ENCODE peak calls at places on chromosomes 11 and 22, in six cellular contexts. One of them, this sample, is unnamed.

GRCh38 chr22:47129902-47130301 is 367.5 kb downstream of the TBC1D22A start:
- DNase-seq in trophoblast cell: peak
- DNase-seq in neuronal stem cell: no peak
- DNase-seq in IMR-90: no peak
- DNase-seq in mesenchymal stem cell: no peak
- DNase-seq in H1: no peak
- DNase-seq in this sample: no peak

GRCh38 chr11:110003426-110003825 is 89.8 kb upstream of the ZC3H12C start:
- DNase-seq in mesenchymal stem cell: no peak
- DNase-seq in H1: no peak
- DNase-seq in trophoblast cell: no peak
- DNase-seq in IMR-90: no peak
- DNase-seq in neuronal stem cell: no peak
- DNase-seq in this sample: no peak

GRCh38 chr11:2929880-2930704 is 872 bp upstream of the PHLDA2 start:
- DNase-seq in IMR-90: peak
- DNase-seq in H1: peak
- DNase-seq in mesenchymal stem cell: peak
- DNase-seq in neuronal stem cell: peak
- DNase-seq in trophoblast cell: peak
- DNase-seq in this sample: peak

GRCh38 chr22:34638128-34638527 is 427.8 kb upstream of the ISX start:
- DNase-seq in neuronal stem cell: no peak
- DNase-seq in IMR-90: no peak
- DNase-seq in H1: no peak
- DNase-seq in mesenchymal stem cell: no peak
- DNase-seq in trophoblast cell: no peak
- DNase-seq in this sample: no peak

GRCh38 chr11:69636512-69636866 is 4.5 kb upstream of the CCND1 start:
- DNase-seq in H1: peak
- DNase-seq in trophoblast cell: no peak
- DNase-seq in neuronal stem cell: peak
- DNase-seq in IMR-90: peak
- DNase-seq in mesenchymal stem cell: peak
- DNase-seq in this sample: peak

GRCh38 chr22:43432883-43433415 is 21.1 kb downstream of the MPPED1 start:
- DNase-seq in neuronal stem cell: no peak
- DNase-seq in IMR-90: no peak
- DNase-seq in trophoblast cell: no peak
- DNase-seq in H1: no peak
- DNase-seq in mesenchymal stem cell: no peak
- DNase-seq in this sample: no peak

GRCh38 chr22:31917227-31917921 is 27.0 kb upstream of the YWHAH start:
- DNase-seq in mesenchymal stem cell: no peak
- DNase-seq in IMR-90: no peak
- DNase-seq in H1: no peak
- DNase-seq in neuronal stem cell: no peak
- DNase-seq in trophoblast cell: no peak
- DNase-seq in this sample: no peak

GRCh38 chr11:33874910-33875490 is 16.9 kb downstream of the LMO2 start:
- DNase-seq in mesenchymal stem cell: no peak
- DNase-seq in H1: no peak
- DNase-seq in neuronal stem cell: no peak
- DNase-seq in IMR-90: no peak
- DNase-seq in trophoblast cell: no peak
- DNase-seq in this sample: no peak

GRCh38 chr11:131038597-131038996 is 122.3 kb upstream of the SNX19 start:
- DNase-seq in mesenchymal stem cell: peak
- DNase-seq in trophoblast cell: peak
- DNase-seq in IMR-90: no peak
- DNase-seq in H1: no peak
- DNase-seq in neuronal stem cell: no peak
- DNase-seq in this sample: no peak

GRCh38 chr11:114289779-114290178 is 6.4 kb upstream of the NNMT start:
- DNase-seq in neuronal stem cell: no peak
- DNase-seq in trophoblast cell: no peak
- DNase-seq in mesenchymal stem cell: no peak
- DNase-seq in IMR-90: no peak
- DNase-seq in H1: no peak
- DNase-seq in this sample: no peak

GRCh38 chr22:23242473-23243001 is 62.2 kb downstream of the BCR start:
- DNase-seq in neuronal stem cell: peak
- DNase-seq in mesenchymal stem cell: peak
- DNase-seq in trophoblast cell: no peak
- DNase-seq in IMR-90: peak
- DNase-seq in H1: peak
- DNase-seq in this sample: peak

GRCh38 chr11:47979378-47980092 is 824 bp upstream of the PTPRJ start:
- DNase-seq in H1: peak
- DNase-seq in IMR-90: no peak
- DNase-seq in trophoblast cell: no peak
- DNase-seq in mesenchymal stem cell: peak
- DNase-seq in neuronal stem cell: peak
- DNase-seq in this sample: peak

GRCh38 chr11:134512061-134512460 is 100.0 kb upstream of the B3GAT1 start:
- DNase-seq in trophoblast cell: no peak
- DNase-seq in H1: no peak
- DNase-seq in mesenchymal stem cell: no peak
- DNase-seq in IMR-90: no peak
- DNase-seq in neuronal stem cell: no peak
- DNase-seq in this sample: no peak

GRCh38 chr22:30295576-30295975 is 6.3 kb upstream of the CASTOR1 start:
- DNase-seq in IMR-90: no peak
- DNase-seq in mesenchymal stem cell: no peak
- DNase-seq in trophoblast cell: no peak
- DNase-seq in H1: no peak
- DNase-seq in neuronal stem cell: no peak
- DNase-seq in this sample: no peak

GRCh38 chr11:120043323-120043945 is 94.5 kb downstream of the TRIM29 start:
- DNase-seq in trophoblast cell: no peak
- DNase-seq in mesenchymal stem cell: no peak
- DNase-seq in IMR-90: no peak
- DNase-seq in H1: peak
- DNase-seq in neuronal stem cell: no peak
- DNase-seq in this sample: peak

GRCh38 chr11:111426615-111427014 is 47.5 kb upstream of the POU2AF1 start:
- DNase-seq in neuronal stem cell: no peak
- DNase-seq in IMR-90: no peak
- DNase-seq in H1: no peak
- DNase-seq in trophoblast cell: no peak
- DNase-seq in mesenchymal stem cell: no peak
- DNase-seq in this sample: no peak

GRCh38 chr11:20962581-20962980 is 293.2 kb downstream of the NELL1 start:
- DNase-seq in H1: no peak
- DNase-seq in mesenchymal stem cell: no peak
- DNase-seq in neuronal stem cell: no peak
- DNase-seq in IMR-90: no peak
- DNase-seq in trophoblast cell: no peak
- DNase-seq in this sample: no peak

GRCh38 chr11:8719260-8720190 is 36.9 kb downstream of the RPL27A start:
- DNase-seq in H1: no peak
- DNase-seq in mesenchymal stem cell: peak
- DNase-seq in IMR-90: peak
- DNase-seq in neuronal stem cell: no peak
- DNase-seq in trophoblast cell: peak
- DNase-seq in this sample: no peak

GRCh38 chr11:128297111-128297651 is 290.2 kb downstream of the ETS1 start:
- DNase-seq in mesenchymal stem cell: peak
- DNase-seq in IMR-90: peak
- DNase-seq in H1: no peak
- DNase-seq in trophoblast cell: no peak
- DNase-seq in neuronal stem cell: no peak
- DNase-seq in this sample: no peak

GRCh38 chr22:29216873-29217666 is 11.4 kb downstream of the EMID1 start:
- DNase-seq in trophoblast cell: no peak
- DNase-seq in mesenchymal stem cell: peak
- DNase-seq in neuronal stem cell: no peak
- DNase-seq in H1: no peak
- DNase-seq in IMR-90: peak
- DNase-seq in this sample: peak

GRCh38 chr11:16812274-16812673 is 73.8 kb downstream of the C11orf58 start:
- DNase-seq in trophoblast cell: no peak
- DNase-seq in IMR-90: no peak
- DNase-seq in H1: no peak
- DNase-seq in mesenchymal stem cell: no peak
- DNase-seq in neuronal stem cell: peak
- DNase-seq in this sample: no peak

GRCh38 chr22:19755722-19756287 is 4.8 kb upstream of the TBX1 start:
- DNase-seq in H1: no peak
- DNase-seq in IMR-90: no peak
- DNase-seq in neuronal stem cell: no peak
- DNase-seq in trophoblast cell: no peak
- DNase-seq in mesenchymal stem cell: no peak
- DNase-seq in this sample: no peak

GRCh38 chr11:40391679-40392078 is 1067.8 kb downstream of the LRRC4C start:
- DNase-seq in neuronal stem cell: no peak
- DNase-seq in mesenchymal stem cell: no peak
- DNase-seq in trophoblast cell: no peak
- DNase-seq in H1: no peak
- DNase-seq in IMR-90: no peak
- DNase-seq in this sample: no peak

GRCh38 chr11:120645639-120646038 is 134.1 kb downstream of the GRIK4 start:
- DNase-seq in IMR-90: no peak
- DNase-seq in trophoblast cell: no peak
- DNase-seq in mesenchymal stem cell: peak
- DNase-seq in H1: peak
- DNase-seq in neuronal stem cell: peak
- DNase-seq in this sample: peak

GRCh38 chr11:73230276-73230875 is 12.3 kb downstream of the P2RY2 start:
- DNase-seq in H1: no peak
- DNase-seq in neuronal stem cell: no peak
- DNase-seq in mesenchymal stem cell: no peak
- DNase-seq in trophoblast cell: no peak
- DNase-seq in IMR-90: no peak
- DNase-seq in this sample: no peak

GRCh38 chr22:43090130-43090789 is 1.1 kb upstream of the TTLL1 start:
- DNase-seq in IMR-90: peak
- DNase-seq in neuronal stem cell: no peak
- DNase-seq in H1: no peak
- DNase-seq in trophoblast cell: peak
- DNase-seq in mesenchymal stem cell: peak
- DNase-seq in this sample: no peak

GRCh38 chr11:103805688-103806009 is 230.8 kb upstream of the DDI1 start:
- DNase-seq in neuronal stem cell: no peak
- DNase-seq in H1: no peak
- DNase-seq in trophoblast cell: no peak
- DNase-seq in mesenchymal stem cell: no peak
- DNase-seq in IMR-90: no peak
- DNase-seq in this sample: no peak

GRCh38 chr11:12100886-12101285 is 9.5 kb upstream of the MICAL2 start:
- DNase-seq in trophoblast cell: no peak
- DNase-seq in IMR-90: no peak
- DNase-seq in mesenchymal stem cell: no peak
- DNase-seq in H1: no peak
- DNase-seq in neuronal stem cell: no peak
- DNase-seq in this sample: no peak

GRCh38 chr22:39152511-39153219 is at the start of gene CBX7:
- DNase-seq in mesenchymal stem cell: peak
- DNase-seq in IMR-90: peak
- DNase-seq in H1: peak
- DNase-seq in trophoblast cell: peak
- DNase-seq in neuronal stem cell: peak
- DNase-seq in this sample: peak

GRCh38 chr11:117860139-117860538 is 16.3 kb downstream of the FXYD6 start:
- DNase-seq in trophoblast cell: no peak
- DNase-seq in mesenchymal stem cell: no peak
- DNase-seq in H1: no peak
- DNase-seq in IMR-90: no peak
- DNase-seq in neuronal stem cell: no peak
- DNase-seq in this sample: no peak

DNA sequence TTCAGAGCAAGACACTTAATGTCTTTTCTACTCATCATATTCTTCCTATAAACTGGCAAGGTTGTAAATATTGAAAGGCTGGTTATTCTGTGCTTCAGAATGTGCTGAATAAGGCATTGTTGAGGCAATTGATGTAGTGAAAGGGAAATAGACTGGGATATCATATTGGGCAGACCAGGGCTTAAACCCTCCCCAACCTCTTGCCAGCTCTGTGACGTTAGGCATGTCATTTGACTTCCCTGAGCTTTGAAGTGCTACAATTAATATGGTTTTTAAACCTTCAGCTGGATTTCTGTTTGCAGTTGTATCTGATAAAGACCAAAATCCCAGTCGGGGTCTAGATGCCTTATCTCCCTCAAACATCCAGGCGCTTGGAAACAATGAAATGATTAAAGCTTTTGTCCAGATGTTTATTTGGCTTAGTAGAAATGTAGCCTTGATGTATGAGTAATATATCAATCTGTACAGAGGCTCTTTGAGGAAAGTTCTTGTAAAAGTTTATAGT is 208.1 kb downstream of the DBX1 start:
- DNase-seq in IMR-90: no peak
- DNase-seq in neuronal stem cell: no peak
- DNase-seq in mesenchymal stem cell: no peak
- DNase-seq in H1: no peak
- DNase-seq in trophoblast cell: no peak
- DNase-seq in this sample: no peak
- H3K14ac ChIP-seq in IMR-90: no peak
- H3K14ac ChIP-seq in neuronal stem cell: no peak
- H3K14ac ChIP-seq in mesenchymal stem cell: no peak
- H3K14ac ChIP-seq in H1: no peak
- H3K14ac ChIP-seq in trophoblast cell: no peak
- H3K14ac ChIP-seq in this sample: no peak

GRCh38 chr11:75813126-75813525 is 1.9 kb upstream of the UVRAG start:
- DNase-seq in mesenchymal stem cell: no peak
- DNase-seq in IMR-90: no peak
- DNase-seq in H1: no peak
- DNase-seq in trophoblast cell: peak
- DNase-seq in neuronal stem cell: no peak
- DNase-seq in this sample: no peak
- H3K27ac ChIP-seq in mesenchymal stem cell: no peak
- H3K27ac ChIP-seq in IMR-90: no peak
- H3K27ac ChIP-seq in H1: no peak
- H3K27ac ChIP-seq in trophoblast cell: peak
- H3K27ac ChIP-seq in neuronal stem cell: no peak
- H3K27ac ChIP-seq in this sample: no peak

DNA sequence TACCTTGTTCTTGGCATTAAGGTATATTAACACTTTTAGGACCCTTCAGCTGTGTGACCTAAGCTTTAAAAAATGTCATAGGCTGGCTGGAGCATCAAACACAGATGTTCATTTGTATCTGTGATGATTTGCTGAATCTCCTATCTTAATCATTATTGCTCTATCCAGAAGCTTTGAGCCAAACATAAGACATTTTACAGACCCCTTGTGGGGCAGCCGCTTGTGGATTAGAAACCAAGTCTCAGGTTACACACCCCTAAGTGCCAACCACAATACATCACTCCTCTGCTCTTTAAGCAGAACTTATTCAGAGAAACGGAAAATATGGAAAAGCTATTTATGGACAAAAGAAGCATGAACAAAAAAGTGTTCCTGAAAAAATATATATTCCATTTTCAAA is 394.2 kb upstream of the CCDC90B start:
- DNase-seq in mesenchymal stem cell: no peak
- DNase-seq in neuronal stem cell: no peak
- DNase-seq in H1: no peak
- DNase-seq in IMR-90: no peak
- DNase-seq in trophoblast cell: no peak
- DNase-seq in this sample: no peak
- H3K14ac ChIP-seq in mesenchymal stem cell: no peak
- H3K14ac ChIP-seq in neuronal stem cell: no peak
- H3K14ac ChIP-seq in H1: no peak
- H3K14ac ChIP-seq in IMR-90: no peak
- H3K14ac ChIP-seq in trophoblast cell: no peak
- H3K14ac ChIP-seq in this sample: no peak

GRCh38 chr11:122102426-122102825 is 13.6 kb downstream of the BLID start:
- DNase-seq in trophoblast cell: no peak
- DNase-seq in neuronal stem cell: no peak
- DNase-seq in mesenchymal stem cell: no peak
- DNase-seq in IMR-90: peak
- DNase-seq in H1: no peak
- DNase-seq in this sample: no peak
- H3K27ac ChIP-seq in trophoblast cell: no peak
- H3K27ac ChIP-seq in neuronal stem cell: no peak
- H3K27ac ChIP-seq in mesenchymal stem cell: peak
- H3K27ac ChIP-seq in IMR-90: peak
- H3K27ac ChIP-seq in H1: no peak
- H3K27ac ChIP-seq in this sample: no peak

This sample was measured in H9.